ENCODE peak calls at places on chromosomes 5 and 9, in five cellular contexts. T, I, E, P and Q are unnamed samples.
A peak's percentile ranks its signal among the peaks of the same experiment; 100 is the strongest.

GRCh38 chr5:73678322-73678740 is 52.3 kb downstream of the ARHGEF28 start:
- DNase-seq in T (no peak), I (no peak), E (no peak), P (peak; percentile 95), Q (no peak)

GRCh38 chr5:120463991-120464626 is at the start of gene PRR16:
- DNase-seq in T (no peak), I (no peak), E (peak; percentile 90), P (no peak), Q (peak; percentile 82)

GRCh38 chr9:112532427-112532826 is 45.8 kb downstream of the KIAA1958 start:
- DNase-seq in T (no peak), I (peak; percentile 17), E (no peak), P (no peak), Q (no peak)

GRCh38 chr5:124921694-124922093 is 175.3 kb upstream of the ZNF608 start:
- DNase-seq in T (no peak), I (no peak), E (no peak), P (no peak), Q (no peak)

GRCh38 chr5:55113327-55113726 is 10.9 kb downstream of the GZMA start:
- DNase-seq in T (no peak), I (no peak), E (no peak), P (no peak), Q (no peak)

GRCh38 chr9:7980691-7981289 is 181.2 kb upstream of the DMAC1 start:
- DNase-seq in T (no peak), I (no peak), E (no peak), P (no peak), Q (no peak)

GRCh38 chr9:104843644-104844226 is 79.8 kb downstream of the NIPSNAP3B start:
- DNase-seq in T (no peak), I (no peak), E (peak; percentile 60), P (no peak), Q (peak; percentile 19)

GRCh38 chr5:178547052-178547666 is 43.0 kb downstream of the COL23A1 start:
- DNase-seq in T (no peak), I (no peak), E (no peak), P (no peak), Q (no peak)

GRCh38 chr9:122904466-122904822 is 715 bp downstream of the RC3H2 start:
- DNase-seq in T (no peak), I (no peak), E (peak; percentile 63), P (peak; percentile 43), Q (peak; percentile 75)

GRCh38 chr5:87121315-87122170 is 146.1 kb upstream of the RASA1 start:
- DNase-seq in T (peak; percentile 51), I (peak; percentile 13), E (no peak), P (peak; percentile 16), Q (no peak)

GRCh38 chr9:135423725-135424124 is 55.9 kb upstream of the PPP1R26 start:
- DNase-seq in T (no peak), I (no peak), E (no peak), P (no peak), Q (no peak)

GRCh38 chr9:68895741-68896478 is 118.0 kb downstream of the PRKACG start:
- DNase-seq in T (no peak), I (no peak), E (no peak), P (no peak), Q (no peak)

GRCh38 chr9:30519756-30520155 is 1864.7 kb upstream of the ACO1 start:
- DNase-seq in T (no peak), I (no peak), E (no peak), P (no peak), Q (no peak)

GRCh38 chr5:96655506-96655905 is 6.7 kb upstream of the CAST start:
- DNase-seq in T (no peak), I (no peak), E (no peak), P (no peak), Q (no peak)

GRCh38 chr5:19487484-19487883 is 500.5 kb downstream of the CDH18 start:
- DNase-seq in T (no peak), I (no peak), E (no peak), P (no peak), Q (no peak)

GRCh38 chr5:155616779-155617392 is 603.3 kb downstream of the KIF4B start:
- DNase-seq in T (no peak), I (peak; percentile 2), E (peak; percentile 65), P (peak; percentile 13), Q (peak; percentile 75)

GRCh38 chr9:98599566-98599965 is 109.2 kb downstream of the GABBR2 start:
- DNase-seq in T (no peak), I (no peak), E (no peak), P (no peak), Q (no peak)

GRCh38 chr5:137730331-137730730 is 5.6 kb downstream of the KLHL3 start:
- DNase-seq in T (no peak), I (no peak), E (no peak), P (no peak), Q (no peak)

GRCh38 chr9:14056235-14056930 is 257.6 kb downstream of the NFIB start:
- DNase-seq in T (no peak), I (no peak), E (no peak), P (no peak), Q (peak; percentile 21)

GRCh38 chr5:39622281-39622680 is 197.5 kb upstream of the DAB2 start:
- DNase-seq in T (no peak), I (no peak), E (no peak), P (no peak), Q (no peak)

GRCh38 chr5:39624890-39625289 is 200.1 kb upstream of the DAB2 start:
- DNase-seq in T (no peak), I (no peak), E (no peak), P (peak; percentile 37), Q (no peak)

GRCh38 chr5:39623291-39623865 is 198.6 kb upstream of the DAB2 start:
- DNase-seq in T (no peak), I (no peak), E (no peak), P (no peak), Q (no peak)

GRCh38 chr5:39628348-39628747 is 203.6 kb upstream of the DAB2 start:
- DNase-seq in T (no peak), I (no peak), E (no peak), P (no peak), Q (no peak)

GRCh38 chr5:39624268-39624886 is 199.6 kb upstream of the DAB2 start:
- DNase-seq in T (no peak), I (no peak), E (no peak), P (peak; percentile 47), Q (peak; percentile 4)
- TF ChIP-seq POLR2AphosphoS5 in T (no peak), I (no peak), E (no peak), P (no peak), Q (no peak)

GRCh38 chr5:136467632-136468031 is 102.3 kb upstream of the TRPC7 start:
- DNase-seq in T (no peak), I (no peak), E (no peak), P (no peak), Q (no peak)
- TF ChIP-seq REST in T (no peak), I (no peak), E (no peak), P (no peak), Q (no peak)

GRCh38 chr9:133387680-133388079 is 11.5 kb downstream of the STKLD1 start:
- DNase-seq in T (no peak), I (no peak), E (no peak), P (peak; percentile 17), Q (no peak)
- TF ChIP-seq POLR2AphosphoS5 in T (no peak), I (no peak), E (no peak), P (no peak), Q (no peak)

GRCh38 chr5:111348659-111349058 is 124.5 kb downstream of the CAMK4 start:
- DNase-seq in T (no peak), I (no peak), E (no peak), P (no peak), Q (no peak)

GRCh38 chr5:111349429-111349828 is 125.2 kb downstream of the CAMK4 start:
- DNase-seq in T (no peak), I (no peak), E (no peak), P (no peak), Q (no peak)

GRCh38 chr5:111347021-111347420 is 122.8 kb downstream of the CAMK4 start:
- DNase-seq in T (no peak), I (no peak), E (no peak), P (no peak), Q (no peak)

DNA sequence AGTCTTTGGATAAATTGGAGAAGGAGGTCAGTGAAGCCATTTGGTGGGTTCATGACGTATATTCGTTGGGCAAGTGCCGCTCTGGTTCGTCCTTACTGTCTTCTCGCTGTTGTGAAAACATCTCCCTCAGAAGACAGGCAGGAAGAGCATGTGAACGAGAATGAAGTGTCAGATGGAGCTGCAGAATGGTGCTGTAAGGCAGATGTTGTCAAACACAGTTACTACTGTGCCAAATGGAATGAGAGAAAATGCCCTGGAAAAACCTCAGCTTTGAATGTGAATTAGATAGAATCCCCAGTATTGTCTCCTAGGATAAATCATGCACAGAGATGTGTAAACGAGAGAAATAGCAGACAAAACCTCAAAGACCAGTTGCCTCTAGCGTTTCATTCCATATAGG is 121.5 kb downstream of the CAMK4 start:
- DNase-seq in T (no peak), I (no peak), E (no peak), P (no peak), Q (no peak)
- TF ChIP-seq REST in T (no peak), I (no peak), E (no peak), P (no peak), Q (no peak)

GRCh38 chr9:73348485-73348884 is 196.8 kb downstream of the ANXA1 start:
- DNase-seq in T (no peak), I (no peak), E (no peak), P (no peak), Q (peak; percentile 43)

GRCh38 chr9:73344060-73344459 is 192.4 kb downstream of the ANXA1 start:
- DNase-seq in T (no peak), I (no peak), E (no peak), P (no peak), Q (no peak)

GRCh38 chr9:73349476-73349875 is 197.8 kb downstream of the ANXA1 start:
- DNase-seq in T (no peak), I (no peak), E (no peak), P (no peak), Q (no peak)

GRCh38 chr9:73347720-73348119 is 196.1 kb downstream of the ANXA1 start:
- DNase-seq in T (no peak), I (no peak), E (no peak), P (no peak), Q (no peak)

DNA sequence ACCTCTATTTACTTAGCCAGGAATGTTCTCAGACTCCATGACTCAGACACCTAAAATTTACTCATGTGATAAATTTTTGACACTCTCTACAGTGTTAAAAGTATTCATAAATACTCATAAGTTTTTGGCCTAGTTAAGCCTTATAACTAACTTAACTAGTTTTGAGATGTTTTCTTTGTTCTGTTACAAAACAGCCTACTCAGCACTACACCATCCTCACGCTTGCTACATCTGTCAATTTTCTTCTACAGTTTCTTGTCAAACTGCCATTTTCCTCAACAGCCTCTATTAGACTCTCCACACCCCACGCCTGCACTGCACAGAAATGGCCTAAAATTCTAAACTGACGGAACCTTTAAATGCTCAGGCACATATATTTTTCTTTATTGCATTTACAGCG is 195.5 kb downstream of the ANXA1 start:
- DNase-seq in T (no peak), I (no peak), E (no peak), P (no peak), Q (no peak)
- TF ChIP-seq POLR2AphosphoS5 in T (no peak), I (no peak), E (no peak), P (no peak), Q (no peak)